ENCODE peak calls at places on chromosomes 4 and X, in seven cellular contexts. G, C, N, O, V, F and L are unnamed samples.

GRCh38 chrX:40411350-40412111 is 169.2 kb upstream of the ATP6AP2 start:
- DNase-seq in G (no peak), C (no peak), N (no peak), O (no peak), V (no peak), F (no peak), L (no peak)

GRCh38 chr4:3241905-3242304 is 7.1 kb upstream of the MSANTD1 start:
- DNase-seq in G (no peak), C (no peak), N (no peak), O (no peak), V (no peak), F (peak), L (peak)

GRCh38 chr4:56007154-56007553 is 58.4 kb downstream of the CEP135 start:
- DNase-seq in G (no peak), C (no peak), N (no peak), O (no peak), V (no peak), F (no peak), L (no peak)

GRCh38 chr4:151993521-151993920 is 232.7 kb upstream of the GATB start:
- DNase-seq in G (no peak), C (no peak), N (no peak), O (no peak), V (no peak), F (no peak), L (no peak)

GRCh38 chrX:53288173-53288572 is 6.8 kb upstream of the IQSEC2 start:
- DNase-seq in G (peak), C (no peak), N (no peak), O (no peak), V (peak), F (peak), L (no peak)

GRCh38 chr4:181137351-181137750 is 1105.9 kb upstream of the TENM3 start:
- DNase-seq in G (no peak), C (no peak), N (no peak), O (no peak), V (no peak), F (no peak), L (no peak)

GRCh38 chrX:153875391-153876111 is 10.4 kb downstream of the L1CAM start:
- DNase-seq in G (peak), C (no peak), N (peak), O (peak), V (peak), F (peak), L (peak)

GRCh38 chr4:83024233-83024632 is 10.8 kb upstream of the COPS4 start:
- DNase-seq in G (no peak), C (no peak), N (no peak), O (no peak), V (no peak), F (no peak), L (no peak)

GRCh38 chrX:9459349-9459748 is 5.5 kb upstream of the TBL1X start:
- DNase-seq in G (no peak), C (no peak), N (no peak), O (no peak), V (no peak), F (no peak), L (no peak)

GRCh38 chrX:108001218-108001814 is 19.1 kb upstream of the TEX13B start:
- DNase-seq in G (no peak), C (peak), N (no peak), O (no peak), V (peak), F (peak), L (no peak)

GRCh38 chrX:149903889-149904748 is 23.1 kb downstream of the MAGEA8 start:
- DNase-seq in G (no peak), C (no peak), N (no peak), O (no peak), V (no peak), F (peak), L (no peak)

GRCh38 chr4:188372856-188373255 is 233.6 kb downstream of the TRIML1 start:
- DNase-seq in G (no peak), C (no peak), N (no peak), O (no peak), V (no peak), F (no peak), L (no peak)

DNA sequence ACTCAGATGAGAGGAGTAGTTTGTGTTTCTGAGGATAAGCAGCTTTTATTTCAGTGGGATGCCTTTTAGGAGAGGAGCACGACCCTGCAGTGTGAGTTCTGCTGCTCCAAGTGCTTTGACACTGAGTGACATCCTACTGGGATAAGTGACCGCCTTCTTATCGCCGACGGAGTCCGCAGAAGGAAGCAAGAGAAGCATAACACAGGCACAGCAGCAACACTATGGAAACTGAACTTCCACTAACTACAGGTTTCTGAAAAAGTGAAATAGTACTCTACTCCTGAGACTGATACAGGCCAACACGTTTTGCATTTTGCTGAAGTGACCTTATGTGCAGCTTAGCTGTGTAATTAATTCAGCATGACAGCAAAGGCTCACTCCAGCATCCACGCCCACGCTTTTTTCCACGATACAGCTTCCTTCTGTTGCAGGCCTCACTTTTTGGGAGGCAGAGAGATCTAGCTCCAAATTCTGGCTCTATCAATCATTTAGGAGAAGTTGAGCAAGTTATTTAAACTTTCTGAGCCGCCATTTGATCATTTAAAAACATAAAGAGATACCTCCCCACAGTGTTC is 160.4 kb downstream of the AFAP1 start:
- DNase-seq in G (no peak), C (no peak), N (no peak), O (no peak), V (no peak), F (peak), L (no peak)
- H3K4me3 ChIP-seq in G (no peak), C (no peak), N (peak), O (no peak), V (no peak), F (peak), L (no peak)

GRCh38 chr4:17810260-17811077 is at the start of the genes DCAF16 and NCAPG:
- DNase-seq in G (peak), C (peak), N (peak), O (peak), V (peak), F (peak), L (peak)
- TF ChIP-seq CTCF in G (no peak), C (no peak), N (no peak), O (no peak), V (no peak), F (no peak), L (no peak)

GRCh38 chr4:107854326-107855030 is 29.7 kb downstream of the SGMS2 start:
- DNase-seq in G (no peak), C (peak), N (no peak), O (no peak), V (no peak), F (no peak), L (no peak)

GRCh38 chr4:107855723-107856122 is 31.0 kb downstream of the SGMS2 start:
- DNase-seq in G (no peak), C (no peak), N (no peak), O (no peak), V (no peak), F (no peak), L (no peak)

GRCh38 chr4:107850438-107850837 is 25.7 kb downstream of the SGMS2 start:
- DNase-seq in G (no peak), C (no peak), N (no peak), O (no peak), V (no peak), F (no peak), L (no peak)

GRCh38 chr4:107856901-107857300 is 32.2 kb downstream of the SGMS2 start:
- DNase-seq in G (no peak), C (no peak), N (no peak), O (no peak), V (no peak), F (no peak), L (no peak)

GRCh38 chr4:107853444-107854325 is 29.0 kb downstream of the SGMS2 start:
- DNase-seq in G (no peak), C (peak), N (no peak), O (no peak), V (no peak), F (peak), L (no peak)
- H3K4me3 ChIP-seq in G (no peak), C (no peak), N (no peak), O (no peak), V (no peak), F (no peak), L (no peak)

GRCh38 chr4:102826890-102827673 is at the start of gene UBE2D3:
- DNase-seq in G (peak), C (peak), N (peak), O (peak), V (peak), F (peak), L (peak)
- TF ChIP-seq CTCF in G (no peak), C (no peak), N (no peak), O (no peak), V (no peak), F (peak), L (no peak)

GRCh38 chr4:80302616-80303223 is 32.8 kb upstream of the CFAP299 start:
- DNase-seq in G (no peak), C (no peak), N (no peak), O (no peak), V (no peak), F (no peak), L (no peak)

GRCh38 chr4:80307183-80307735 is 28.3 kb upstream of the CFAP299 start:
- DNase-seq in G (no peak), C (peak), N (no peak), O (no peak), V (no peak), F (peak), L (no peak)

GRCh38 chr4:80305466-80305865 is 30.1 kb upstream of the CFAP299 start:
- DNase-seq in G (no peak), C (peak), N (no peak), O (no peak), V (no peak), F (peak), L (no peak)

GRCh38 chr4:80306255-80306654 is 29.3 kb upstream of the CFAP299 start:
- DNase-seq in G (no peak), C (no peak), N (no peak), O (no peak), V (no peak), F (no peak), L (no peak)

GRCh38 chr4:80301884-80302283 is 33.6 kb upstream of the CFAP299 start:
- DNase-seq in G (no peak), C (no peak), N (no peak), O (no peak), V (no peak), F (no peak), L (no peak)
- H3K4me3 ChIP-seq in G (no peak), C (no peak), N (no peak), O (no peak), V (no peak), F (no peak), L (no peak)

GRCh38 chr4:87390931-87391782 is at the start of gene HSD17B11:
- DNase-seq in G (peak), C (peak), N (peak), O (peak), V (peak), F (peak), L (peak)
- TF ChIP-seq CTCF in G (no peak), C (no peak), N (no peak), O (no peak), V (peak), F (peak), L (peak)